ENCODE peak calls at places on chromosomes 4 and X, in eight cellular contexts. E is ureter, K is T-helper 17 cell, X is endothelial cell, F is AG04450, B is mesenteric fat pad, V is NCI-H1092 treated with DMSO at 0.1 percent for 48 hours, G is head of caudate nucleus. R is an unnamed sample.

GRCh38 chr4:121072080-121072835 is at the start of gene NDNF:
- DNase-seq in F (no peak), V (no peak), E (peak), K (peak), X (peak), B (no peak), G (peak), R (peak)

GRCh38 chr4:81875962-81876650 is 404.4 kb upstream of the RASGEF1B start:
- DNase-seq in K (no peak), B (no peak), E (no peak), V (no peak), F (no peak), G (no peak), X (no peak), R (no peak)

GRCh38 chrX:74923942-74924448 is 1.3 kb downstream of the NEXMIF start:
- DNase-seq in X (peak), F (no peak), G (peak), V (peak), K (no peak), B (no peak), E (no peak), R (peak)

GRCh38 chr4:87240341-87240740 is 19.9 kb upstream of the KLHL8 start:
- DNase-seq in F (no peak), V (peak), G (no peak), E (no peak), K (no peak), X (no peak), B (no peak), R (no peak)

GRCh38 chrX:39772057-39772832 is 325.5 kb downstream of the BCOR start:
- DNase-seq in K (no peak), E (no peak), B (no peak), G (peak), F (no peak), V (peak), X (peak), R (no peak)

GRCh38 chr4:69214716-69215115 is at the start of gene UGT2B11:
- DNase-seq in G (no peak), K (no peak), B (no peak), X (no peak), V (no peak), E (no peak), F (no peak), R (no peak)

GRCh38 chr4:72631296-72631695 is 62.3 kb upstream of the ADAMTS3 start:
- DNase-seq in X (no peak), G (peak), V (no peak), B (no peak), K (no peak), E (no peak), F (peak), R (no peak)

GRCh38 chr4:99402765-99403164 is 32.4 kb downstream of the ADH7 start:
- DNase-seq in G (no peak), E (no peak), K (no peak), V (no peak), F (no peak), B (no peak), X (no peak), R (no peak)

GRCh38 chr4:7233006-7233580 is 40.8 kb downstream of the SORCS2 start:
- DNase-seq in V (no peak), K (no peak), X (no peak), F (no peak), B (no peak), E (no peak), G (no peak), R (no peak)

GRCh38 chrX:45743906-45744625 is 543.4 kb upstream of the DIPK2B start:
- DNase-seq in X (no peak), G (no peak), E (no peak), B (no peak), V (no peak), F (no peak), K (no peak), R (no peak)

GRCh38 chr4:121927948-121928347 is 23.9 kb downstream of the TRPC3 start:
- DNase-seq in E (no peak), K (no peak), X (no peak), V (no peak), G (no peak), F (no peak), B (no peak), R (no peak)

GRCh38 chr4:24794916-24795665 is at the start of gene SOD3:
- DNase-seq in E (peak), B (no peak), F (peak), V (peak), X (peak), K (no peak), G (peak), R (peak)

GRCh38 chr4:175421506-175421905 is 390.6 kb downstream of the GPM6A start:
- DNase-seq in G (no peak), E (no peak), X (no peak), F (no peak), B (no peak), K (no peak), V (no peak), R (no peak)

GRCh38 chr4:123418486-123418931 is 21.9 kb downstream of the SPRY1 start:
- DNase-seq in E (no peak), G (no peak), X (peak), K (no peak), B (no peak), V (peak), F (peak), R (no peak)

GRCh38 chr4:7546809-7547367 is 112.2 kb upstream of the PSAPL1 start:
- DNase-seq in X (no peak), F (peak), V (no peak), G (no peak), E (no peak), B (no peak), K (no peak), R (no peak)

GRCh38 chr4:151799417-151800030 is 38.7 kb upstream of the GATB start:
- DNase-seq in V (no peak), E (no peak), K (no peak), X (no peak), F (no peak), G (no peak), B (no peak), R (no peak)

GRCh38 chr4:153553820-153554173 is 87.6 kb downstream of the TMEM131L start:
- DNase-seq in K (no peak), E (no peak), G (no peak), F (no peak), X (no peak), B (no peak), V (no peak), R (no peak)

GRCh38 chr4:101527186-101527585 is 179.9 kb upstream of the PPP3CA start:
- DNase-seq in F (no peak), E (no peak), G (no peak), K (peak), B (no peak), V (no peak), X (no peak), R (no peak)

GRCh38 chrX:131279197-131279596 is 9.9 kb downstream of the IGSF1 start:
- DNase-seq in V (no peak), G (no peak), E (no peak), B (no peak), F (no peak), X (no peak), K (no peak), R (no peak)

GRCh38 chr4:170109586-170110289 is 20.0 kb upstream of the AADAT start:
- DNase-seq in V (no peak), G (peak), B (no peak), E (no peak), K (no peak), X (no peak), F (no peak), R (no peak)

GRCh38 chrX:49273181-49273727 is 3.7 kb downstream of the PPP1R3F start:
- DNase-seq in F (no peak), G (no peak), E (no peak), X (no peak), K (no peak), B (peak), V (no peak), R (no peak)

GRCh38 chr4:37008199-37008598 is 236.3 kb upstream of the NWD2 start:
- DNase-seq in F (no peak), G (no peak), K (no peak), B (no peak), X (no peak), E (peak), V (peak), R (peak)

GRCh38 chr4:118018381-118018780 is 15.9 kb upstream of the NDST3 start:
- DNase-seq in V (no peak), B (no peak), K (no peak), G (no peak), E (no peak), X (no peak), F (no peak), R (no peak)

GRCh38 chr4:146945556-146946374 is at the start of gene TTC29:
- DNase-seq in K (peak), V (peak), E (peak), X (peak), G (peak), F (peak), B (peak), R (peak)

GRCh38 chrX:101550825-101551767 is 749 bp downstream of the ARMCX1 start:
- DNase-seq in G (peak), E (peak), F (no peak), B (no peak), X (peak), V (peak), K (no peak), R (peak)